ENCODE peak calls at places on chromosome 1, in ten cellular contexts. B, A, J, O, M, T, U, S, C and Q are unnamed samples.
A peak's percentile ranks its signal among the peaks of the same experiment; 100 is the strongest.

GRCh38 chr1:151661728-151662127 is 49.9 kb downstream of the SNX27 start:
- DNase-seq in T (no peak), O (no peak), U (no peak), C (no peak), A (no peak), J (no peak), M (no peak), B (no peak), S (no peak), Q (no peak)

GRCh38 chr1:34365295-34365694 is 188.6 kb downstream of the C1orf94 start:
- DNase-seq in B (no peak), U (no peak), T (no peak), C (no peak), S (no peak), O (no peak), J (no peak), M (no peak), A (no peak), Q (no peak)

GRCh38 chr1:94927405-94928175 is 680 bp upstream of the CNN3 start:
- DNase-seq in T (no peak), O (peak; percentile 75), S (no peak), C (peak; percentile 31), M (no peak), J (no peak), B (no peak), A (no peak), U (no peak), Q (no peak)

GRCh38 chr1:17045623-17046022 is 8.2 kb downstream of the SDHB start:
- DNase-seq in S (no peak), U (no peak), B (no peak), C (peak; percentile 32), T (no peak), A (no peak), O (peak; percentile 16), M (no peak), J (no peak), Q (no peak)

GRCh38 chr1:216186816-216187215 is 236.4 kb downstream of the USH2A start:
- DNase-seq in B (no peak), C (no peak), T (no peak), U (no peak), O (peak; percentile 4), M (no peak), J (no peak), S (no peak), A (no peak), Q (no peak)

GRCh38 chr1:17912491-17912890 is 157.4 kb downstream of the ACTL8 start:
- DNase-seq in S (peak; percentile 18), U (no peak), M (no peak), O (no peak), J (no peak), T (no peak), A (no peak), C (no peak), B (no peak), Q (no peak)

GRCh38 chr1:7046314-7046713 is 261.1 kb downstream of the CAMTA1 start:
- DNase-seq in U (peak; percentile 72), S (no peak), C (no peak), J (peak; percentile 28), A (peak; percentile 15), M (no peak), O (peak; percentile 29), B (peak; percentile 15), T (no peak), Q (no peak)

GRCh38 chr1:161890574-161890973 is 124.5 kb downstream of the ATF6 start:
- DNase-seq in O (no peak), B (no peak), J (no peak), M (no peak), T (no peak), A (no peak), S (no peak), C (no peak), U (no peak), Q (no peak)

GRCh38 chr1:43285269-43285986 is at the start of gene C1orf210:
- DNase-seq in J (no peak), S (peak; percentile 97), T (no peak), C (no peak), B (peak; percentile 94), O (no peak), M (no peak), A (no peak), U (peak; percentile 30), Q (no peak)

GRCh38 chr1:15452216-15452615 is 4.3 kb upstream of the CELA2A start:
- DNase-seq in J (no peak), A (no peak), U (no peak), S (no peak), T (no peak), O (peak; percentile 46), M (no peak), B (no peak), C (no peak), Q (no peak)

GRCh38 chr1:1371354-1371740 is 3.7 kb downstream of the AURKAIP1 start:
- DNase-seq in J (no peak), A (no peak), T (no peak), C (no peak), M (no peak), O (peak; percentile 32), S (no peak), U (no peak), B (no peak), Q (no peak)

GRCh38 chr1:55534565-55535091 is 319.5 kb upstream of the USP24 start:
- DNase-seq in M (no peak), C (no peak), U (peak; percentile 15), B (peak; percentile 30), A (no peak), T (no peak), S (no peak), J (no peak), O (no peak), Q (no peak)

GRCh38 chr1:20729155-20729931 is 3.2 kb downstream of the SH2D5 start:
- DNase-seq in B (no peak), U (no peak), M (peak; percentile 14), S (peak; percentile 49), O (no peak), C (peak; percentile 2), A (no peak), T (no peak), J (no peak), Q (no peak)

GRCh38 chr1:205375816-205376545 is 19.3 kb upstream of the KLHDC8A start:
- DNase-seq in U (peak; percentile 36), C (no peak), S (no peak), B (peak; percentile 39), O (peak; percentile 75), T (no peak), J (no peak), A (no peak), M (no peak), Q (no peak)

GRCh38 chr1:50959303-50959912 is 659 bp downstream of the FAF1 start:
- DNase-seq in B (peak; percentile 24), M (peak; percentile 39), C (peak; percentile 27), S (no peak), A (peak; percentile 7), T (no peak), O (peak; percentile 63), J (peak; percentile 22), U (no peak), Q (peak; percentile 34)

DNA sequence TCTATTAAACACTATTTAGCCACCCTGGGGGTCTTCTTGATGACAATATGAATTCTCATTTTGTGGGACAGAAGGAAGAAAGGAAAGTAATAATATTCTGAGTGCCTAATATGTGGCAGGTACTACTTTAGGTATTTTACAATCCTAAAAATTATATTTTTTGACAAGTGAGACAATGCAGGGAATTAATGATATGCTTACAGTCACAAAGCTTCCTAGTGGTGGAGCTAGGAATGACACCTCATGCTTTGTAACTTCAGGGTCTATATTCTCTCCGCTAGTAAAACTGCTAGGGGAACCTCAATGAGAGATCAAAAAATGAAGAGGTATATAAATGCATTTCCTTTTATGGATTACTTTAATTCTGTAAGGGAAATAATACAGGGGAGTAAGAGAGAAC is 44.3 kb downstream of the TPR start:
- DNase-seq in U (no peak), O (peak; percentile 10), M (no peak), J (no peak), A (no peak), T (no peak), C (no peak), S (no peak), B (peak; percentile 21), Q (no peak)
- TF ChIP-seq CTCF in U (peak; percentile 44), O (peak; percentile 29), M (no peak), J (no peak), A (peak; percentile 60), T (no peak), C (peak; percentile 19), S (peak; percentile 36), B (peak; percentile 36), Q (no peak)

DNA sequence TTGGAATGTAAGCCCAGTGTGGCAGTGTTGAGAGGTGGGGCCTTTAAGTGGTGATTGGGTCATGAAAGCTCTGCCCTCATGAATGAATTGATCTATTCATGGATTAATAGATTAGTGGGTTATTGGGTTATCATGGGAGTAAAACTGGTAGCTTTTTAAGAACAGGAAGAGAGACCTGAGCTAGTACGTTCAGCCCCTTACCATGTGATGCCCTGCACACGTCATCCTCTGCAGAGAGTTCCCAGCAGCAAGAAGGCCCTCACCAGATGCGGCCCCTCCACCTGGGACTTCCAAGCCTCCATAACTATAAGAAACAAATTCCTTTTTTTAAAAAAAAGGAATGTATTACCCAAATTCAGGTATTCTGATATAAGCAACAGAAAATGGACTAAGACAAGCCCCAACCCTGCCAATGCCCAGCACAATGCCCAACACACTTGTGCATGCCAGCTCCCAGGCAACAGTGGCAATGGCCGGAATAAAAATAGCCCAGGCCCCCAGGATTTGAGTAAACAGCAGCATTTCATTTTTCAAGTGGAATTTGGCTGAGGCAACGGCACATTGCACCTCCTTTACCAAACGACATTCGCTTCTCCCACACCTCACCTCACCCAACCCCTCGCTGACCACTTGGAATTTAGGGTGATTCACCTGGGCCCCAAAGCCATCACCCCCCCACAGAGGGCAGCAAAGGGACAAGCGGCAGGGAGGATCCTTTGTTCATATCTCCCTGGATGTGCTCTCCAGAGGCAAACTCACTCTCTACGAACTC is 215.9 kb downstream of the TOMM20 start:
- DNase-seq in M (no peak), S (peak; percentile 72), C (no peak), O (no peak), B (peak; percentile 31), U (no peak), J (no peak), A (no peak), T (no peak), Q (no peak)
- TF ChIP-seq CTCF in M (no peak), S (peak; percentile 17), C (no peak), O (no peak), B (no peak), U (no peak), J (peak; percentile 52), A (no peak), T (no peak), Q (no peak)

GRCh38 chr1:236604218-236605029 is at the start of gene HEATR1:
- DNase-seq in A (peak; percentile 91), J (peak; percentile 94), C (peak; percentile 94), S (peak; percentile 95), B (peak; percentile 94), U (peak; percentile 95), M (peak; percentile 84), T (peak; percentile 83), O (peak; percentile 98), Q (peak; percentile 86)
- TF ChIP-seq CTCF in A (no peak), J (peak; percentile 13), C (peak; percentile 30), S (no peak), B (no peak), U (no peak), M (no peak), T (no peak), O (no peak), Q (no peak)

GRCh38 chr1:87800006-87800405 is 471.3 kb downstream of the LMO4 start:
- DNase-seq in O (no peak), A (no peak), T (no peak), B (no peak), S (no peak), C (no peak), M (no peak), J (no peak), U (no peak), Q (no peak)
- TF ChIP-seq CTCF in O (no peak), A (no peak), T (no peak), B (no peak), S (no peak), C (no peak), M (no peak), J (no peak), U (no peak), Q (no peak)